ENCODE peak calls at places on chromosome X, in six cellular contexts. X is pons; H is NCI-H69; Z is dermis blood vessel endothelial cell; W is CD4-positive, alpha-beta T cell; B is kidney glomerular epithelial cell. S is an unnamed sample.

GRCh38 chrX:66074920-66075879 is 35.3 kb upstream of the VSIG4 start:
- DNase-seq in B (no peak), X (peak), H (no peak), W (peak), Z (no peak), S (no peak)

GRCh38 chrX:142978130-142978684 is 47.5 kb upstream of the SPANXN4 start:
- DNase-seq in B (no peak), X (no peak), Z (no peak), H (no peak), W (no peak), S (no peak)

GRCh38 chrX:45633419-45633818 is 432.7 kb upstream of the DIPK2B start:
- DNase-seq in W (no peak), H (no peak), B (no peak), Z (no peak), X (no peak), S (no peak)

GRCh38 chrX:101260435-101260834 is 30.7 kb downstream of the TAF7L start:
- DNase-seq in H (peak), B (no peak), X (no peak), W (no peak), Z (peak), S (peak)

GRCh38 chrX:103248553-103248952 is 6.4 kb downstream of the TCEAL8 start:
- DNase-seq in X (peak), Z (peak), W (no peak), B (no peak), H (peak), S (peak)

GRCh38 chrX:3514996-3515395 is 168.5 kb upstream of the MXRA5 start:
- DNase-seq in H (no peak), Z (no peak), W (no peak), B (no peak), X (no peak), S (no peak)

GRCh38 chrX:115560211-115560977 is 580 bp upstream of the PLS3 start:
- DNase-seq in X (no peak), Z (peak), H (peak), B (peak), W (no peak), S (no peak)

GRCh38 chrX:68487924-68488323 is 10.9 kb upstream of the YIPF6 start:
- DNase-seq in W (no peak), Z (no peak), H (no peak), X (no peak), B (no peak), S (no peak)

GRCh38 chrX:24918715-24919114 is 97.0 kb downstream of the ARX start:
- DNase-seq in W (no peak), H (no peak), X (no peak), Z (no peak), B (no peak), S (no peak)

GRCh38 chrX:136030357-136031225 is 45.4 kb downstream of the SLC9A6 start:
- DNase-seq in W (no peak), B (no peak), Z (peak), X (peak), H (no peak), S (no peak)

GRCh38 chrX:40671126-40671525 is 23.8 kb upstream of the CXorf38 start:
- DNase-seq in W (no peak), X (no peak), Z (no peak), B (no peak), H (no peak), S (no peak)

GRCh38 chrX:55161581-55161980 is 58.6 kb upstream of the PAGE5 start:
- DNase-seq in Z (peak), W (no peak), B (peak), H (peak), X (peak), S (peak)

S was measured in cerebellar cortex.